ENCODE peak calls at places on chromosomes 13 and 19, in seven cellular contexts. T is IMR-90; C is H1; Q is right atrium auricular region; X is tibial nerve; S is CD8-positive, alpha-beta T cell; P is psoas muscle. Y is an unnamed sample.
A peak's percentile ranks its signal among the peaks of the same experiment; 100 is the strongest.

GRCh38 chr13:37194428-37194861 is 89.0 kb upstream of the CSNK1A1L start:
- DNase-seq in T (peak; percentile 82), C (no peak), Q (no peak), X (no peak), S (no peak), P (no peak), Y (no peak)

GRCh38 chr13:69618393-69618792 is 489.2 kb upstream of the ATXN8OS start:
- DNase-seq in T (no peak), C (no peak), Q (no peak), X (no peak), S (no peak), P (no peak), Y (no peak)

GRCh38 chr13:23254506-23254905 is 73.7 kb downstream of the SGCG start:
- DNase-seq in T (no peak), C (no peak), Q (no peak), X (no peak), S (no peak), P (no peak), Y (no peak)

GRCh38 chr19:31534231-31534630 is 185.0 kb upstream of the TSHZ3 start:
- DNase-seq in T (no peak), C (peak; percentile 6), Q (peak; percentile 40), X (no peak), S (no peak), P (no peak), Y (no peak)

GRCh38 chr19:41734585-41734984 is 20.7 kb upstream of the CEACAM6 start:
- DNase-seq in T (no peak), C (no peak), Q (no peak), X (no peak), S (no peak), P (no peak), Y (peak; percentile 83)

GRCh38 chr13:32905864-32906180 is 110.4 kb upstream of the KL start:
- DNase-seq in T (peak; percentile 19), C (no peak), Q (no peak), X (no peak), S (no peak), P (no peak), Y (no peak)

GRCh38 chr19:27774337-27774736 is 1438.6 kb downstream of the UQCRFS1 start:
- DNase-seq in T (no peak), C (peak; percentile 77), Q (peak; percentile 23), X (no peak), S (no peak), P (no peak), Y (no peak)

GRCh38 chr19:6800991-6801396 is 28.5 kb downstream of the VAV1 start:
- DNase-seq in T (peak; percentile 38), C (no peak), Q (no peak), X (no peak), S (no peak), P (no peak), Y (no peak)

GRCh38 chr19:35882074-35882832 is 13.9 kb downstream of the APLP1 start:
- DNase-seq in T (peak; percentile 81), C (no peak), Q (no peak), X (no peak), S (peak; percentile 45), P (no peak), Y (no peak)

GRCh38 chr13:94280357-94280756 is 199.1 kb downstream of the DCT start:
- DNase-seq in T (peak; percentile 36), C (no peak), Q (no peak), X (no peak), S (no peak), P (no peak), Y (no peak)

GRCh38 chr19:7851623-7852500 is 21.8 kb downstream of the EVI5L start:
- DNase-seq in T (no peak), C (no peak), Q (no peak), X (no peak), S (no peak), P (no peak), Y (no peak)

GRCh38 chr13:113537205-113537604 is 46.7 kb upstream of the DCUN1D2 start:
- DNase-seq in T (no peak), C (no peak), Q (no peak), X (no peak), S (no peak), P (no peak), Y (no peak)

GRCh38 chr19:2690856-2691255 is 11.6 kb downstream of the GNG7 start:
- DNase-seq in T (no peak), C (no peak), Q (no peak), X (no peak), S (no peak), P (no peak), Y (no peak)

GRCh38 chr19:2693492-2693891 is 9.0 kb downstream of the GNG7 start:
- DNase-seq in T (no peak), C (no peak), Q (no peak), X (no peak), S (no peak), P (no peak), Y (no peak)

GRCh38 chr19:2695288-2695866 is 7.1 kb downstream of the GNG7 start:
- DNase-seq in T (no peak), C (no peak), Q (no peak), X (no peak), S (no peak), P (no peak), Y (no peak)

GRCh38 chr19:2691951-2692350 is 10.5 kb downstream of the GNG7 start:
- DNase-seq in T (no peak), C (no peak), Q (no peak), X (no peak), S (no peak), P (no peak), Y (no peak)

DNA sequence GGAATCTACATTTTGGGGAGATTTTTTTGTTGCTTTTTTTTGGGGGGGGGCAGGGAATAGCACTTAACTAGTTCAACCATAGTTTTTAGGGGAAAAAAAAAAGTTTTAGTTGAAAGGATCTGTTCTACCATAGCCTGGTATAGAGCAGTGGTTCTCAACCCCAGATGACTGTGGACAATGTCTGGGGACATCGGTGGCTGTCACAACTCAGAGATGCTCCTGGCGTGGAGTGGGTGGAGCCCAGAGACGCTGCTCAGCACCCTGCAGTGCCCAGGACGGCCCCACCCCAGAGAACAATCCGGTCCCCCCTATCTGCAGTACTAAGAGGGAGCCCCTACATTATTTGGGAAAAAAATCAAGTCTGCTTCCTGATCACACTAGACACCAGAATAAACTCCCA is 8.3 kb downstream of the GNG7 start:
- DNase-seq in T (no peak), C (no peak), Q (no peak), X (no peak), S (no peak), P (no peak), Y (no peak)
- H3K27ac ChIP-seq in T (no peak overlapping the region), C (no peak overlapping the region), Q (peak overlapping the region; percentile 83), X (no peak overlapping the region), S (no peak overlapping the region), P (no peak overlapping the region), Y (peak overlapping the region; percentile 72)

GRCh38 chr19:46470376-46470775 is 987 bp downstream of the PNMA8A start:
- DNase-seq in T (no peak), C (no peak), Q (no peak), X (no peak), S (no peak), P (no peak), Y (no peak)

GRCh38 chr19:46461537-46461936 is 9.8 kb downstream of the PNMA8A start:
- DNase-seq in T (no peak), C (no peak), Q (no peak), X (no peak), S (no peak), P (no peak), Y (no peak)

GRCh38 chr19:46471116-46471733 is at the start of gene PNMA8A:
- DNase-seq in T (peak; percentile 57), C (peak; percentile 94), Q (peak; percentile 85), X (no peak), S (no peak), P (peak; percentile 83), Y (peak; percentile 50)

GRCh38 chr19:46469541-46470185 is 1.7 kb downstream of the PNMA8A start:
- DNase-seq in T (no peak), C (no peak), Q (no peak), X (no peak), S (no peak), P (no peak), Y (no peak)

DNA sequence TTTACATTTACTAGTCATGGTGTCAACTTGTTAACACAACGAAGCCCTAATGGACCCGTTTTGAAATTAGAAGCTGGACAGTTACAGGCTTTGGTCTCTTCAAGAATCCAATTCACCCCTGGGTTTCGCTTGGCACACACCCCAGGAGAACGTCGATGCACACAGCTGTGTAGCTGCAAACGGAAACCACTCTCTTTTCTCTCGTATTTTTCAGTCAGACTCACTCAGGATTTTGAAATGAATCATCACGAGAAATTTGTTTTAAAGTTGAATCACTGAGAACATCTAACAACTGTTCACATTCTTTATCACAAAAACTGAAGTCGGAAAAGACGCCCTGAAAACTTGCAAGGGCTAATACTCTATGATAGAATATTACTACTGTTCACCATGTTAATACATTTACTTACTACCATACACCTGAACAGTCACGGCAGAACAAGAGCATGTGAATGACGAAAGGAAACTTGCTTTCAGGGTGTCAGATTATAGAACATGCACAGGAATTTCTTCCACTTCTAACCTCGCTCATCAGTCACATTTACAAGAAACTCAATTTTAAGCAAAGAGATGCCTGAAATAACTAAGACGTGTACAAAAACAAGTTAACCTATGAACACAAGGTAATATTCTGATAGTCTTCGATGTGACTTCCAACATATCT is 4.7 kb downstream of the PNMA8A start:
- DNase-seq in T (peak; percentile 92), C (no peak), Q (no peak), X (no peak), S (no peak), P (peak; percentile 60), Y (no peak)
- TF ChIP-seq CTCF in T (no peak), C (no peak), Q (no peak), X (no peak), S (no peak), P (no peak), Y (no peak)

DNA sequence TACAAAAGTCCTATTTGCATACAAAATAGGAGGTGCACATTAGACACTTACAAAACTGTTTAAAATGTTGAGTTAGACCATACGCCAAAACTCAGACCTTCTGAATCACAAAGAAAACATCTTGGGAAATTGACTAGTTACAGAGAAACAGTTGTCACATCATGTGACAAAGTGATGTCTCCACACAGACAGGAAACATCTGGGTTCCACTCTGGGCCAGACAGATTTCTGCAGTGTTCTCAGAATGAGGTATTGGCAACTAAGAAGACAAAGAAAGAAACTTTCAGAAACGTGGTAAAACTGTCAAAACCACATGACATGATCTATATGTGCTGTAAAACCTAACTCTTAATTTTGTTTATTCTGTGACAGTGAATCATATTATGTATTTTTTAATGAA is 6.7 kb downstream of the ZNF793 start:
- DNase-seq in T (no peak), C (no peak), Q (no peak), X (no peak), S (no peak), P (no peak), Y (no peak)
- H3K36me3 ChIP-seq in T (peaks cover 2% of the 10 kb centered on the region), C (no peaks in the 10 kb centered on the region), Q (peaks cover 7% of the 10 kb centered on the region), X (peaks cover 5% of the 10 kb centered on the region), S (peaks cover 3% of the 10 kb centered on the region), P (peaks cover 6% of the 10 kb centered on the region), Y (peaks cover 15% of the 10 kb centered on the region)

DNA sequence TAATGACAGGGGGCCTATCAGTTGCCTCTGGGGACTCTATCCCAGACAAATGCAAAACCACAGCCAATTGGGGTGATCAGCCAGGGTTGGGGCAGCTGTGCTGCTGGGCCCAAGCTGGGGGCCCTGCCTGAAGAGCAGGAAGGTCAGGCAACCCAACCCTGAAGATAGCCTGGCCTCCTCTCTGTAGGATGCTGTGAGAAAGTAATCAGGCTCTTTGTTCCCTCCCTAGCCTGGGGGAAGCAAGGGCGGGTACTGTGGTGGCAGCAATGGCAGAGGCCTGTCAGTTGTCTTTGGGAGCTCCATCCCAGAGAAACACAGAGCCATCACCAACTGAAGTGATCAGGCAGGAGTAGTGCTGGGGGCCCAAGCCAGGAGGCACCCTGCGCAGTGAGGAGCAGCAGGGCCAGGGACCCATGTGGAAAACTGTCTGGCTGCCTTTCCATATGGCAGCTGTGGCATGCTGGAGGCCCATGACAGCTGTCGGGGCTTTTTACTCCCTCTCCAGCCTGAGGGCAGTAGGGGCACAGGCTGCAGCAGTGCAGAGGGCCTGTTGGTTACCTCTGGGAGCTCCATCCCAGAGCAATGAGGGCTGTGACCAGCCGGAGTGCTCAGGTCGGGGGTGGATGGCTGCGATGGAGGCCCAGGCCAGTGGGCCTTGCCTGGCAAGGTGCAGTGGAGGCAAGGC is 73.6 kb upstream of the ATP12A start:
- DNase-seq in T (no peak), C (no peak), Q (no peak), X (no peak), S (no peak), P (no peak), Y (no peak)
- H3K27ac ChIP-seq in T (no peak overlapping the region), C (no peak overlapping the region), Q (no peak overlapping the region), X (no peak overlapping the region), S (no peak overlapping the region), P (no peak overlapping the region), Y (no peak overlapping the region)

Y was measured in Peyer's patch.